ENCODE peak calls at places on chromosomes 6 and 20, in four cellular contexts. P is IMR-90; T is fibroblast of lung; O is CD8-positive, alpha-beta memory T cell. E is an unnamed sample.

GRCh38 chr20:62770111-62770910 is 26.0 kb upstream of the MRGBP start:
- DNase-seq in P (no peak), T (no peak), O (no peak), E (no peak)

GRCh38 chr20:62607366-62608217 is 34.7 kb upstream of the SLCO4A1 start:
- DNase-seq in P (no peak), T (no peak), O (no peak), E (no peak)

GRCh38 chr6:3904518-3904917 is 55.3 kb downstream of the FAM50B start:
- DNase-seq in P (no peak), T (no peak), O (no peak), E (no peak)

GRCh38 chr20:44856847-44857448 is 28.6 kb upstream of the YWHAB start:
- DNase-seq in P (peak; percentile 5), T (peak; percentile 2), O (no peak), E (peak; percentile 34)

GRCh38 chr6:101070044-101070608 is 189.0 kb upstream of the ASCC3 start:
- DNase-seq in P (no peak), T (no peak), O (no peak), E (no peak)

GRCh38 chr6:36245572-36246031 is 24.3 kb upstream of the PNPLA1 start:
- DNase-seq in P (no peak), T (no peak), O (peak; percentile 20), E (no peak)

GRCh38 chr20:63509088-63509564 is 10.2 kb upstream of the EEF1A2 start:
- DNase-seq in P (peak; percentile 12), T (no peak), O (no peak), E (no peak)

GRCh38 chr20:41081276-41081814 is 52.7 kb downstream of the TOP1 start:
- DNase-seq in P (peak; percentile 82), T (peak; percentile 75), O (no peak), E (peak; percentile 39)

GRCh38 chr20:19993937-19994667 is 23.1 kb upstream of the NAA20 start:
- DNase-seq in P (peak; percentile 76), T (peak; percentile 39), O (no peak), E (no peak)

GRCh38 chr20:32539063-32539816 is 45.9 kb downstream of the NOL4L start:
- DNase-seq in P (no peak), T (no peak), O (no peak), E (peak; percentile 59)

GRCh38 chr6:160930547-160931377 is 60.8 kb upstream of the MAP3K4 start:
- DNase-seq in P (peak; percentile 71), T (peak; percentile 82), O (peak; percentile 44), E (no peak)

GRCh38 chr6:48109902-48110301 is 1.1 kb downstream of the PTCHD4 start:
- DNase-seq in P (no peak), T (peak; percentile 26), O (no peak), E (no peak)

GRCh38 chr6:125952764-125953501 is 3.6 kb upstream of the HINT3 start:
- DNase-seq in P (peak; percentile 53), T (no peak), O (no peak), E (peak; percentile 26)

GRCh38 chr6:558959-559358 is 97.9 kb downstream of the HUS1B start:
- DNase-seq in P (no peak), T (no peak), O (no peak), E (no peak)

GRCh38 chr6:134351615-134352474 is 33.9 kb upstream of the SGK1 start:
- DNase-seq in P (peak; percentile 33), T (no peak), O (peak; percentile 17), E (peak; percentile 63)

GRCh38 chr6:134345780-134346179 is 27.9 kb upstream of the SGK1 start:
- DNase-seq in P (no peak), T (no peak), O (no peak), E (no peak)

GRCh38 chr6:134352786-134353480 is 35.0 kb upstream of the SGK1 start:
- DNase-seq in P (peak; percentile 93), T (peak; percentile 73), O (no peak), E (no peak)

GRCh38 chr6:134347141-134347540 is 29.2 kb upstream of the SGK1 start:
- DNase-seq in P (no peak), T (peak; percentile 20), O (no peak), E (no peak)

GRCh38 chr6:134347916-134348805 is 30.2 kb upstream of the SGK1 start:
- DNase-seq in P (peak; percentile 96), T (peak; percentile 81), O (no peak), E (no peak)
- H3K4me3 ChIP-seq in P (no peak overlapping the region), T (no peak overlapping the region), O (no peak overlapping the region), E (no peak overlapping the region)

DNA sequence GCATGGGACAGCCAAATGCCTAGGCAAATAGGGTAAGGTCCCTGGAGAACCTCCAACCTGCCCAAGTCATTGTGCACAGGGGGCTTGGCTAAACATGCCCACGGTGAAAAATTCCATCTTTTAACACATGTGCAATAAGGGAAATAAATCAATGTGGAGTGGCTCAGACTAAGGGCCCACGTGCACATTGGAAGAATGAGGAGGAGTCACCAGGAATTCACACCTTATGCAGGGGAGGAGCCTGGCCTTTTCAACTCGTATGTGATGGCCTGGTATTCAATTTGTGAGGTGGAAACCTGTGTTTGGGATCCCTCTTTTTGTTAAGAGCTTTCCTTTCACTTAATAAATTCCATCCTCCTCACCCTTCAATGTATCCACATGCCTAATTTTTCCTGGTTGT is 12.6 kb downstream of the C6orf52 start:
- DNase-seq in P (no peak), T (no peak), O (no peak), E (no peak)
- H3K4me3 ChIP-seq in P (no peak overlapping the region), T (no peak overlapping the region), O (no peak overlapping the region), E (no peak overlapping the region)

GRCh38 chr6:43759157-43759925 is 10.7 kb upstream of the VEGFA start:
- DNase-seq in P (no peak), T (no peak), O (no peak), E (no peak)
- H3K4me3 ChIP-seq in P (no peak overlapping the region), T (no peak overlapping the region), O (no peak overlapping the region), E (no peak overlapping the region)

GRCh38 chr6:52597738-52598122 is 20.9 kb upstream of the TRAM2 start:
- DNase-seq in P (no peak), T (no peak), O (no peak), E (no peak)
- H3K4me3 ChIP-seq in P (no peak overlapping the region), T (no peak overlapping the region), O (no peak overlapping the region), E (no peak overlapping the region)

DNA sequence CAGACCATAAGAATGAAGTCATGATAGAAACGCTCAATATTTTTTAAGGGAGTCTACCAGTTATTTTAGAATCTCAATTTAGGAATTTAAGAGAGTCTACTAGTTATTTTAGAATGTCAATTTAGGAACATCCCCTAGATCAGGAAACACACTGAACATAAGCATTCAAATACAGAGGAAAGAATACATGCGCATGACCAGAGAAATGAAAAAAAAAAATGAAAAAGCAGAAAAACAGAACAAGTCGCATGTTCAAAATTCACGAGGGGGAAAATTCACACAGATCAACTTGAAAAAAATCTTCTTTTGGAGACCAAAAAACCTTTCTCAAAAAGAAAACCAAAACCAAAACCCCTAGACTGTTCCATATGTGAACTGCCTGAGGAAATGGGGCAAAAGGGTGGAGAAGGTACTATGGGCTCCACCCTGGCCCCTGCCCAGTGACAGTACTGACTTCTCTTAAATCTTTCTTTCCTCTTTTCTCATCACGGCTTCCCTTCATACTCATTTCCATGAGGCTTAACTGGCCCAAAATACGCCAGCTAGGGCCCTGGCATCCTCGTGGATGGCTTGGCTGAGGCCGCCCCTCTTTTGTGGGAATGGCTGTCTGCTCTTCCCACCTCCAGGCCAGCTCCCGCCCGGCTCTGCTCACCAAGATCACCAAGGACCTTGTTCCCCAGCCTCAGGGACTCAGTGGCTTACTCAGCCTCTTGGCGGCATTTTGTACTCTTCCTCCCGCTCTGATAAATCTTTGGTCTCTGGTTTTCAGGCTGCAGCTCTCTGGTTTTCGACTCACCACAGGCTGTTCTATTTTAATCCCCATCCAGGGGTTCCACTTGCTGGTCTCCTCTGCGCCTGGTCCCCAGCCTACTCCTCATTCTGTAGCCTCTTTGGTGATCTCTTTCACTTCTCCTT is 11.2 kb downstream of the ZBTB2 start:
- DNase-seq in P (no peak), T (no peak), O (peak; percentile 36), E (no peak)
- H3K4me3 ChIP-seq in P (no peak overlapping the region), T (no peak overlapping the region), O (peak overlapping the region; percentile 58), E (no peak overlapping the region)

GRCh38 chr6:139329224-139329623 is 37.4 kb upstream of the TXLNB start:
- DNase-seq in P (no peak), T (no peak), O (no peak), E (no peak)

GRCh38 chr6:139327038-139327437 is 35.2 kb upstream of the TXLNB start:
- DNase-seq in P (no peak), T (no peak), O (no peak), E (no peak)

GRCh38 chr6:139325686-139326085 is 33.9 kb upstream of the TXLNB start:
- DNase-seq in P (no peak), T (no peak), O (no peak), E (peak; percentile 15)

GRCh38 chr6:139325003-139325600 is 33.3 kb upstream of the TXLNB start:
- DNase-seq in P (no peak), T (no peak), O (no peak), E (no peak)

GRCh38 chr6:139323511-139324445 is 32.0 kb upstream of the TXLNB start:
- DNase-seq in P (peak; percentile 75), T (peak; percentile 71), O (peak; percentile 88), E (peak; percentile 61)
- H3K4me3 ChIP-seq in P (no peak overlapping the region), T (peak overlapping the region; percentile 36), O (peak overlapping the region; percentile 86), E (peak overlapping the region; percentile 17)

GRCh38 chr6:136226674-136227377 is 23.3 kb downstream of the MTFR2 start:
- DNase-seq in P (peak; percentile 74), T (no peak), O (no peak), E (no peak)
- H3K4me3 ChIP-seq in P (no peak overlapping the region), T (no peak overlapping the region), O (peak overlapping the region; percentile 22), E (no peak overlapping the region)

E was measured in Jurkat, Clone E6-1.